ENCODE peak calls at places on chromosomes 3 and 15, in ten cellular contexts. One of them, this sample, is unnamed.

GRCh38 chr3:141243295-141243707 is 11.7 kb downstream of the PXYLP1 start:
- DNase-seq in IMR-90: peak
- DNase-seq in RWPE2: no peak
- DNase-seq in H7: no peak
- DNase-seq in HepG2: no peak
- DNase-seq in brain microvascular endothelial cell: peak
- DNase-seq in OCI-LY7: no peak
- DNase-seq in cardiac fibroblast: peak
- DNase-seq in stomach: no peak
- DNase-seq in BE2C: peak
- DNase-seq in this sample: no peak

GRCh38 chr15:59255647-59256380 is 49.2 kb downstream of the LDHAL6B start:
- DNase-seq in OCI-LY7: no peak
- DNase-seq in brain microvascular endothelial cell: peak
- DNase-seq in stomach: no peak
- DNase-seq in BE2C: no peak
- DNase-seq in IMR-90: peak
- DNase-seq in H7: no peak
- DNase-seq in cardiac fibroblast: no peak
- DNase-seq in HepG2: peak
- DNase-seq in RWPE2: no peak
- DNase-seq in this sample: peak

GRCh38 chr3:12708584-12709192 is 44.8 kb upstream of the RAF1 start:
- DNase-seq in RWPE2: peak
- DNase-seq in IMR-90: peak
- DNase-seq in stomach: peak
- DNase-seq in HepG2: no peak
- DNase-seq in cardiac fibroblast: peak
- DNase-seq in brain microvascular endothelial cell: peak
- DNase-seq in BE2C: no peak
- DNase-seq in H7: no peak
- DNase-seq in OCI-LY7: no peak
- DNase-seq in this sample: no peak

GRCh38 chr15:62952969-62953368 is 89.6 kb upstream of the TPM1 start:
- DNase-seq in H7: peak
- DNase-seq in brain microvascular endothelial cell: no peak
- DNase-seq in RWPE2: no peak
- DNase-seq in cardiac fibroblast: no peak
- DNase-seq in stomach: no peak
- DNase-seq in OCI-LY7: no peak
- DNase-seq in HepG2: no peak
- DNase-seq in BE2C: no peak
- DNase-seq in IMR-90: no peak
- DNase-seq in this sample: no peak

GRCh38 chr3:130711885-130712284 is 34.7 kb downstream of the PIK3R4 start:
- DNase-seq in OCI-LY7: no peak
- DNase-seq in stomach: no peak
- DNase-seq in BE2C: no peak
- DNase-seq in H7: no peak
- DNase-seq in HepG2: no peak
- DNase-seq in RWPE2: no peak
- DNase-seq in IMR-90: peak
- DNase-seq in brain microvascular endothelial cell: no peak
- DNase-seq in cardiac fibroblast: no peak
- DNase-seq in this sample: no peak

GRCh38 chr15:48422401-48422800 is 91.2 kb downstream of the DUT start:
- DNase-seq in stomach: no peak
- DNase-seq in brain microvascular endothelial cell: no peak
- DNase-seq in IMR-90: no peak
- DNase-seq in OCI-LY7: no peak
- DNase-seq in HepG2: no peak
- DNase-seq in H7: no peak
- DNase-seq in RWPE2: no peak
- DNase-seq in BE2C: no peak
- DNase-seq in cardiac fibroblast: no peak
- DNase-seq in this sample: no peak

GRCh38 chr3:131729561-131729960 is 226.8 kb upstream of the MRPL3 start:
- DNase-seq in RWPE2: no peak
- DNase-seq in BE2C: peak
- DNase-seq in OCI-LY7: no peak
- DNase-seq in brain microvascular endothelial cell: no peak
- DNase-seq in H7: no peak
- DNase-seq in IMR-90: no peak
- DNase-seq in HepG2: no peak
- DNase-seq in cardiac fibroblast: peak
- DNase-seq in stomach: no peak
- DNase-seq in this sample: no peak

GRCh38 chr3:194837457-194838135 is 151.9 kb downstream of the FAM43A start:
- DNase-seq in cardiac fibroblast: no peak
- DNase-seq in BE2C: no peak
- DNase-seq in stomach: no peak
- DNase-seq in H7: no peak
- DNase-seq in OCI-LY7: no peak
- DNase-seq in brain microvascular endothelial cell: no peak
- DNase-seq in IMR-90: no peak
- DNase-seq in HepG2: no peak
- DNase-seq in RWPE2: no peak
- DNase-seq in this sample: no peak

GRCh38 chr15:55546718-55547117 is 38.7 kb upstream of the DNAAF4 start:
- DNase-seq in stomach: no peak
- DNase-seq in OCI-LY7: no peak
- DNase-seq in brain microvascular endothelial cell: peak
- DNase-seq in cardiac fibroblast: peak
- DNase-seq in BE2C: no peak
- DNase-seq in H7: no peak
- DNase-seq in IMR-90: peak
- DNase-seq in RWPE2: no peak
- DNase-seq in HepG2: no peak
- DNase-seq in this sample: no peak

GRCh38 chr15:69145694-69146492 is 14.5 kb upstream of the GLCE start:
- DNase-seq in BE2C: peak
- DNase-seq in OCI-LY7: no peak
- DNase-seq in RWPE2: no peak
- DNase-seq in H7: no peak
- DNase-seq in brain microvascular endothelial cell: no peak
- DNase-seq in HepG2: no peak
- DNase-seq in cardiac fibroblast: no peak
- DNase-seq in IMR-90: peak
- DNase-seq in stomach: no peak
- DNase-seq in this sample: no peak

GRCh38 chr3:159824341-159824740 is 164.3 kb upstream of the IL12A start:
- DNase-seq in H7: no peak
- DNase-seq in IMR-90: peak
- DNase-seq in OCI-LY7: no peak
- DNase-seq in RWPE2: peak
- DNase-seq in stomach: no peak
- DNase-seq in cardiac fibroblast: peak
- DNase-seq in HepG2: peak
- DNase-seq in brain microvascular endothelial cell: peak
- DNase-seq in BE2C: peak
- DNase-seq in this sample: no peak

GRCh38 chr3:139721370-139721769 is 43.6 kb upstream of the NMNAT3 start:
- DNase-seq in cardiac fibroblast: no peak
- DNase-seq in H7: no peak
- DNase-seq in OCI-LY7: no peak
- DNase-seq in IMR-90: no peak
- DNase-seq in RWPE2: no peak
- DNase-seq in brain microvascular endothelial cell: no peak
- DNase-seq in stomach: no peak
- DNase-seq in HepG2: no peak
- DNase-seq in BE2C: no peak
- DNase-seq in this sample: no peak

GRCh38 chr3:45497963-45498362 is 96.6 kb upstream of the LIMD1 start:
- DNase-seq in BE2C: no peak
- DNase-seq in brain microvascular endothelial cell: no peak
- DNase-seq in OCI-LY7: no peak
- DNase-seq in IMR-90: no peak
- DNase-seq in H7: no peak
- DNase-seq in stomach: no peak
- DNase-seq in HepG2: no peak
- DNase-seq in RWPE2: no peak
- DNase-seq in cardiac fibroblast: no peak
- DNase-seq in this sample: peak

DNA sequence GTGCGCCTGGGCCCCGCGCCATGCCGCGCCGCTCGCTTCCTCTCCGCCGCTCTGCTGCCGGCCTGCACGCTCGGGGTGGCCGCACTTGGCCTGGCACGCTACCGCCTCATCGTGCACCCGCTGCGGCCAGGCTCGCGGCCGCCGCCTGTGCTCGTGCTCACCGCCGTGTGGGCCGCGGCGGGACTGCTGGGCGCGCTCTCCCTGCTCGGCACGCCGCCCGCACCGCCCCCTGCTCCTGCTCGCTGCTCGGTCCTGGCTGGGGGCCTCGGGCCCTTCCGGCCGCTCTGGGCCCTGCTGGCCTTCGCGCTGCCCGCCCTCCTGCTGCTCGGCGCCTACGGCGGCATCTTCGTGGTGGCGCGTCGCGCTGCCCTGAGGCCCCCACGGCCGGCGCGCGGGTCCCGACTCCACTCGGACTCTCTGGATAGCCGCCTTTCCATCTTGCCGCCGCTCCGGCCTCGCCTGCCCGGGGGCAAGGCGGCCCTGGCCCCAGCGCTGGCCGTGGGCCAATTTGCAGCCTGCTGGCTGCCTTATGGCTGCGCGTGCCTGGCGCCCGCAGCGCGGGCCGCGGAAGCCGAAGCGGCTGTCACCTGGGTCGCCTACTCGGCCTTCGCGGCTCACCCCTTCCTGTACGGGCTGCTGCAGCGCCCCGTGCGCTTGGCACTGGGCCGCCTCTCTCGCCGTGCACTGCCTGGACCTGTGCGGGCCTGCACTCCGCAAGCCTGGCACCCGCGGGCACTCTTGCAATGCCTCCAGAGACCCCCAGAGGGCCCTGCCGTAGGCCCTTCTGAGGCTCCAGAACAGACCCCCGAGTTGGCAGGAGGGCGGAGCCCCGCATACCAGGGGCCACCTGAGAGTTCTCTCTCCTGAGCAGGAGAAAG is 951 bp downstream of the GPR62 start:
- DNase-seq in RWPE2: peak
- DNase-seq in stomach: peak
- DNase-seq in BE2C: no peak
- DNase-seq in cardiac fibroblast: peak
- DNase-seq in brain microvascular endothelial cell: no peak
- DNase-seq in OCI-LY7: peak
- DNase-seq in HepG2: no peak
- DNase-seq in H7: peak
- DNase-seq in IMR-90: no peak
- DNase-seq in this sample: no peak
- H3K4me3 ChIP-seq in RWPE2: peak
- H3K4me3 ChIP-seq in stomach: peak
- H3K4me3 ChIP-seq in BE2C: no peak
- H3K4me3 ChIP-seq in cardiac fibroblast: no peak
- H3K4me3 ChIP-seq in brain microvascular endothelial cell: peak
- H3K4me3 ChIP-seq in OCI-LY7: no peak
- H3K4me3 ChIP-seq in HepG2: no peak
- H3K4me3 ChIP-seq in H7: peak
- H3K4me3 ChIP-seq in IMR-90: no peak
- H3K4me3 ChIP-seq in this sample: no peak

DNA sequence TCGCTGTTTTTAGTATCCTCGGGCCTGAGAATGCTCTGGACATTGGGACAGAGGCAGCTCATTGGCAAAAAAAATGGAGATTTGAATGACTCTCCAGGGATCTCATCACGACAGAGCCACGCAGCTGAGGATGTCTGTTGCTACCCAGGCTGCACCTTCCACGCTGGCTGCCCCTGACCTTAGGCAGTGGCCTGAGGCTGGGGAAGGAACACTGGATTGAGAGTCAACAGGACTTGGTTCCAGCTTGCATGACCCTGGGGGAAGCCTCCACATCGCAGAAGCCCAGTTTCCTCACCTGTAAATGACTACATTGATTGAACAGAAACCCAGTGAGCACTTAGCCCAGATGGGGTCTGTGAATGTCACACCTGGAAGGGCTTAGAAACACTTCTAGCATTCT is 8.7 kb upstream of the ACSBG1 start:
- DNase-seq in RWPE2: peak
- DNase-seq in HepG2: no peak
- DNase-seq in BE2C: no peak
- DNase-seq in H7: no peak
- DNase-seq in brain microvascular endothelial cell: no peak
- DNase-seq in IMR-90: no peak
- DNase-seq in cardiac fibroblast: no peak
- DNase-seq in OCI-LY7: no peak
- DNase-seq in stomach: no peak
- DNase-seq in this sample: no peak
- H3K4me3 ChIP-seq in RWPE2: no peak
- H3K4me3 ChIP-seq in HepG2: no peak
- H3K4me3 ChIP-seq in BE2C: no peak
- H3K4me3 ChIP-seq in H7: no peak
- H3K4me3 ChIP-seq in brain microvascular endothelial cell: no peak
- H3K4me3 ChIP-seq in IMR-90: no peak
- H3K4me3 ChIP-seq in cardiac fibroblast: no peak
- H3K4me3 ChIP-seq in OCI-LY7: no peak
- H3K4me3 ChIP-seq in stomach: no peak
- H3K4me3 ChIP-seq in this sample: no peak

GRCh38 chr15:57667171-57667924 is 39.2 kb upstream of the POLR2M start:
- DNase-seq in OCI-LY7: no peak
- DNase-seq in brain microvascular endothelial cell: peak
- DNase-seq in BE2C: no peak
- DNase-seq in cardiac fibroblast: peak
- DNase-seq in H7: peak
- DNase-seq in RWPE2: no peak
- DNase-seq in IMR-90: peak
- DNase-seq in stomach: no peak
- DNase-seq in HepG2: peak
- DNase-seq in this sample: no peak
- H3K4me3 ChIP-seq in OCI-LY7: no peak
- H3K4me3 ChIP-seq in brain microvascular endothelial cell: peak
- H3K4me3 ChIP-seq in BE2C: no peak
- H3K4me3 ChIP-seq in cardiac fibroblast: no peak
- H3K4me3 ChIP-seq in H7: no peak
- H3K4me3 ChIP-seq in RWPE2: no peak
- H3K4me3 ChIP-seq in IMR-90: no peak
- H3K4me3 ChIP-seq in stomach: peak
- H3K4me3 ChIP-seq in HepG2: no peak
- H3K4me3 ChIP-seq in this sample: no peak

GRCh38 chr3:15800327-15800726 is 2.5 kb upstream of the ANKRD28 start:
- DNase-seq in RWPE2: no peak
- DNase-seq in OCI-LY7: no peak
- DNase-seq in brain microvascular endothelial cell: no peak
- DNase-seq in HepG2: no peak
- DNase-seq in BE2C: no peak
- DNase-seq in cardiac fibroblast: no peak
- DNase-seq in H7: no peak
- DNase-seq in IMR-90: no peak
- DNase-seq in stomach: no peak
- DNase-seq in this sample: no peak
- H3K4me3 ChIP-seq in RWPE2: no peak
- H3K4me3 ChIP-seq in OCI-LY7: no peak
- H3K4me3 ChIP-seq in brain microvascular endothelial cell: no peak
- H3K4me3 ChIP-seq in HepG2: no peak
- H3K4me3 ChIP-seq in BE2C: no peak
- H3K4me3 ChIP-seq in cardiac fibroblast: no peak
- H3K4me3 ChIP-seq in H7: no peak
- H3K4me3 ChIP-seq in IMR-90: no peak
- H3K4me3 ChIP-seq in stomach: no peak
- H3K4me3 ChIP-seq in this sample: no peak

This sample was measured in Jurkat, Clone E6-1.